ENCODE peak calls at places on chromosomes 11 and 22, in four cellular contexts. V, X, F and H are unnamed samples.

GRCh38 chr22:36860821-36861659 is at the start of gene NCF4:
- DNase-seq in F (peak; percentile 98), X (no peak), V (no peak), H (no peak)

GRCh38 chr11:126992804-126993111 is 7.8 kb downstream of the KIRREL3 start:
- DNase-seq in V (no peak), F (no peak), X (peak; percentile 77), H (peak; percentile 96)

GRCh38 chr11:122604626-122605025 is 50.9 kb upstream of the UBASH3B start:
- DNase-seq in V (no peak), X (no peak), F (no peak), H (no peak)

GRCh38 chr11:13947379-13947778 is 15.1 kb upstream of the SPON1 start:
- DNase-seq in X (no peak), V (no peak), F (no peak), H (no peak)

GRCh38 chr11:31237819-31238771 is 131.4 kb downstream of the DCDC1 start:
- DNase-seq in F (no peak), V (peak; percentile 7), X (peak; percentile 41), H (no peak)

GRCh38 chr11:34344410-34345011 is 13.3 kb downstream of the ABTB2 start:
- DNase-seq in F (no peak), V (no peak), X (no peak), H (no peak)

GRCh38 chr11:69880803-69881445 is 61.7 kb upstream of the FGF3 start:
- DNase-seq in V (no peak), F (no peak), X (no peak), H (no peak)

GRCh38 chr22:30921108-30921507 is 47.5 kb downstream of the MORC2 start:
- DNase-seq in F (peak; percentile 52), X (peak; percentile 4), V (no peak), H (no peak)

GRCh38 chr22:17217179-17217578 is 2.1 kb downstream of the ADA2 start:
- DNase-seq in V (no peak), F (peak; percentile 17), X (no peak), H (no peak)

GRCh38 chr11:18111005-18111404 is 5.1 kb upstream of the SAAL1 start:
- DNase-seq in F (no peak), V (no peak), X (no peak), H (no peak)

DNA sequence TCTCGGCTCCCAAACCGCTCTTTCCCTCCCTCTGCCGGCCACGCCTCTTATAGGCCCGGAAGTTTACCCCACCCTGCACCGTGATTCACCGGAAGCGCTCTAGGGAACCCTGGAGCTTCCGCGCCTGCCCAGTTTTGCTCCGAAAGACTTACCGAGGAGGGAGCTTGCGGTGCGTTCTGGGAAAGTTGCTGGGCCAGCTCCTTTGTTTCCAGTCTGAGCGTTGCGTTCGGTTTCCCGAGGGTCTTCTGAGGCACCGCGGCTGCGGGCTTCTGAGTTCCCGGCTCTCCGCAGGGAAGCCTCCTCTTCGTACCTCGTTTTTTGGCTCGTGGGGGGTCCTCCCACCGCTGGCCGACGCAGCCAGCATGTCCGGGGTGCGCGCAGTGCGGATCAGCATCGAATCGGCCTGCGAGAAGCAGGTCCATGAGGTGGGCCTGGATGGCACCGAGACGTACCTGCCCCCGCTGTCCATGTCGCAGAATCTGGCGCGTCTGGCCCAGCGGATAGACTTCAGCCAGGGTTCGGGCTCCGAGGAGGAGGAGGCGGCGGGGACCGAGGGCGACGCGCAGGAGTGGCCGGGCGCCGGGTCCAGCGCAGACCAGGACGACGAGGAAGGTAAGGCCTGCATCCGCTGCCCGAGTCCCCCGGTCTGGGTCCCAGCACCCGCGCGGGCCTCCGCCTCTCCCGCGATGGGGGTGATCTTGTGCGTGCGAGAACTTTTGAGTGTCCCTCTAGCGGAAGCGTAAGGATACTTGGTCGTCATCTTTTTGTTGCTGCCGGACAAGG is at the start of gene MED17:
- DNase-seq in F (peak; percentile 97), X (peak; percentile 94), V (peak; percentile 98), H (peak; percentile 88)
- TF ChIP-seq CTCF in F (peak; percentile 39), X (peak; percentile 37), V (peak; percentile 27), H (peak; percentile 64)

GRCh38 chr22:39384750-39385480 is 14.7 kb upstream of the TAB1 start:
- DNase-seq in X (peak; percentile 38), F (peak; percentile 64), V (peak; percentile 59), H (no peak)
- TF ChIP-seq CTCF in X (peak; percentile 25), F (peak; percentile 60), V (peak; percentile 35), H (peak; percentile 60)

GRCh38 chr11:117989351-117990102 is 3.3 kb downstream of the IL10RA start:
- DNase-seq in X (no peak), V (no peak), F (no peak), H (no peak)

GRCh38 chr11:117984471-117984870 is 1.7 kb upstream of the IL10RA start:
- DNase-seq in X (no peak), F (peak; percentile 70), V (no peak), H (no peak)

GRCh38 chr11:117983163-117983475 is 3.1 kb upstream of the IL10RA start:
- DNase-seq in V (no peak), F (no peak), X (no peak), H (no peak)

GRCh38 chr11:117986981-117987495 is 844 bp downstream of the IL10RA start:
- DNase-seq in X (no peak), V (no peak), F (peak; percentile 76), H (no peak)

DNA sequence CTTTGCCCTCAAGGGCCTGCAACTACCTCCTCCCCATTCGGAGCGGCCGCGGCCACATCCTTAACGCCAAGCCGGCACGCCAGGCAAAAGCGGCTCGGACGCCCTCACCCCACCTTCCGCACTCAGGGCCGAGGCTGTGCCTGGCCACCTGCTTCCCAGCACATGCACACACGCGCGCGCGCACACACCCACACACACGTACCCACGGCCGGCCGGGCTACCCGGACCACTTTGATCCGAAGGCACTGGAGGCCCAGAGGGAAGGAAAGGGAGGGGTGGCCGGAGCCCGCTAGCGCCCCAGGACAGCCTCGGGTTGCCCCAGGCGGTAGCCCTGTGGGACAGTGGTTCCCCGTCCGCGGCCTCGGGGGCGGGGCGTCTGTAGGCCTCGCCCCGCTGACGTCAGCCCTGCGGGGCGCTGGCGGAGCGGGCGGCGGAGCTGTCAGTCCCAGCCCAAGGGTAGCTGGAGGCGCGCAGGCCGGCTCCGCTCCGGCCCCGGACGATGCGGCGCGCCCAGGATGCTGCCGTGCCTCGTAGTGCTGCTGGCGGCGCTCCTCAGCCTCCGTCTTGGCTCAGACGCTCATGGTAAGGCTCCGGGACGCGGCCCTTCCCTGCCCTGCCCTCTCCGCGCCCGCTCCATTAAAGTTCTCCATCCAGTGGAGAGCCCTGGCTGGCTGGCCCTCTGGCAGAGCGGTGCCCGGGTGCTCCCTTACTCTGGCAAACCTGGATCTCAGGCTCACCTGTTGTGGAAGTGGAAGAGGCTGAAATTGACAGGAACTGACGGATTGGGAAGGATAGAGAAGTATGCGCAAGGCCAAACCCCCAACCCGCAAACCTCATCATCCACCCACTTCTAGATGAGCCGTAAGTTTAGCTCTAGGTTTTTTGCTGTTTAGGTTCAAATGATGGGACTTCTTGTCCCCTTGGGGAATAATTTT is at the start of gene IL10RA:
- DNase-seq in X (peak; percentile 30), F (peak; percentile 91), V (peak; percentile 91), H (no peak)
- TF ChIP-seq CTCF in X (no peak), F (no peak), V (no peak), H (no peak)

GRCh38 chr22:22877523-22878210 is 9.9 kb upstream of the IGLL5 start:
- DNase-seq in V (peak; percentile 78), X (peak; percentile 73), F (peak; percentile 73), H (peak; percentile 48)
- TF ChIP-seq CTCF in V (peak; percentile 68), X (peak; percentile 88), F (peak; percentile 72), H (peak; percentile 86)

DNA sequence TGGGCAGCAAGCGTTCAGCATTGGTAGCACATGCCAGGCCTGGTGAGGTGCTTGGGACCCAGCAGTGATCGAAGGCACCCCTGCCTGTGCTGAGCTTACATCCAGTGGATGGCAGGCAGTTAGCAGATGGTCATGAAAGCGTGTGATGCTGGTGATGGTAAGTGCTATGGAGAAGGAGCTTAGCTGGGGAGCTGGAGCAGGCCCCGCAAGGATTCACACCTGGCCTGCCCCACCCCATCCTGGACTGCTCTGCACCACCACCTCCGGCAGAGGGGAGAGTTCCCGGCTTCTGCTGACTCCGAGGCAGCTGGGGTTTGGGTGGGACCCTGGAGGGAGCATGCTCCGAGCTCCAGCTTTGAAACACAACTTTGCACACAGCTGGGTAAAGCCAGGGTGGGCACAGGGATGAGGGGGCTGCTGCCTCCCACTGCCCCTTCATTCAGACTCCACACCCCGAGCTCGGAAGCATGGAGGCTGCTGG is 16.2 kb downstream of the MPPED1 start:
- DNase-seq in F (no peak), V (no peak), X (no peak), H (no peak)
- TF ChIP-seq CTCF in F (no peak), V (no peak), X (no peak), H (no peak)

GRCh38 chr11:105577645-105578044 is 32.2 kb upstream of the GRIA4 start:
- DNase-seq in F (peak; percentile 39), X (peak; percentile 32), V (no peak), H (no peak)
- TF ChIP-seq CTCF in F (no peak), X (peak; percentile 19), V (no peak), H (peak; percentile 17)

GRCh38 chr11:133833899-133834296 is 11.4 kb downstream of the SPATA19 start:
- DNase-seq in V (no peak), X (no peak), F (no peak), H (no peak)

GRCh38 chr11:133834399-133835257 is 10.7 kb downstream of the SPATA19 start:
- DNase-seq in V (no peak), F (no peak), X (no peak), H (no peak)

GRCh38 chr11:133836076-133836548 is 9.2 kb downstream of the SPATA19 start:
- DNase-seq in V (no peak), X (no peak), F (no peak), H (no peak)

GRCh38 chr11:133833101-133833898 is 12.0 kb downstream of the SPATA19 start:
- DNase-seq in X (no peak), F (no peak), V (no peak), H (no peak)

GRCh38 chr11:133835258-133836075 is 9.8 kb downstream of the SPATA19 start:
- DNase-seq in V (peak; percentile 77), F (peak; percentile 81), X (peak; percentile 71), H (peak; percentile 25)
- TF ChIP-seq CTCF in V (peak; percentile 74), F (peak; percentile 69), X (peak; percentile 53), H (peak; percentile 73)

GRCh38 chr11:36540998-36541397 is 26.8 kb upstream of the RAG1 start:
- DNase-seq in X (peak; percentile 82), F (peak; percentile 32), V (peak; percentile 49), H (peak; percentile 55)
- TF ChIP-seq CTCF in X (peak; percentile 57), F (peak; percentile 25), V (peak; percentile 43), H (peak; percentile 67)